ENCODE peak calls at places on chromosomes 7 and 10, in nine cellular contexts. B is breast epithelium; M is NCI-H1105; Z is foreskin melanocyte; G is SJSA1; N is COR-L47; J is lung microvascular endothelial cell; A is stimulated activated CD8-positive, alpha-beta memory T cell treated with anti-CD3 and anti-CD28 coated beads, Interleukin-7, amount 100 ng/mL, for 48 hours; V is non-pigmented ciliary epithelial cell. F is an unnamed sample.

GRCh38 chr10:129756912-129757861 is 206.9 kb downstream of the EBF3 start:
- DNase-seq in B (peak), M (peak), Z (no peak), G (no peak), N (no peak), J (no peak), A (no peak), V (no peak), F (no peak)

GRCh38 chr7:86407291-86407690 is 236.4 kb upstream of the GRM3 start:
- DNase-seq in B (no peak), M (no peak), Z (no peak), G (peak), N (no peak), J (no peak), A (no peak), V (peak), F (no peak)

GRCh38 chr10:49457686-49458085 is 61.8 kb upstream of the DRGX start:
- DNase-seq in B (no peak), M (no peak), Z (no peak), G (peak), N (no peak), J (no peak), A (no peak), V (no peak), F (no peak)

GRCh38 chr7:21076054-21076453 is 289.4 kb upstream of the SP8 start:
- DNase-seq in B (no peak), M (peak), Z (no peak), G (no peak), N (peak), J (no peak), A (no peak), V (no peak), F (no peak)

GRCh38 chr7:149838992-149839408 is 825 bp downstream of the ZNF862 start:
- DNase-seq in B (no peak), M (no peak), Z (no peak), G (no peak), N (no peak), J (no peak), A (no peak), V (no peak), F (peak)

GRCh38 chr10:6416892-6417512 is 163.1 kb downstream of the PRKCQ start:
- DNase-seq in B (no peak), M (no peak), Z (peak), G (no peak), N (peak), J (peak), A (no peak), V (no peak), F (peak)

GRCh38 chr10:3500408-3500856 is 284.6 kb downstream of the KLF6 start:
- DNase-seq in B (peak), M (no peak), Z (no peak), G (peak), N (no peak), J (no peak), A (no peak), V (peak), F (peak)

GRCh38 chr7:41709621-41710020 is 6.7 kb upstream of the INHBA start:
- DNase-seq in B (no peak), M (no peak), Z (no peak), G (no peak), N (no peak), J (no peak), A (no peak), V (peak), F (peak)

GRCh38 chr10:102119417-102120141 is 589 bp downstream of the LDB1 start:
- DNase-seq in B (peak), M (no peak), Z (peak), G (peak), N (no peak), J (peak), A (peak), V (no peak), F (peak)

GRCh38 chr7:107469836-107470416 is at the start of gene GPR22:
- DNase-seq in B (no peak), M (no peak), Z (no peak), G (no peak), N (no peak), J (no peak), A (no peak), V (no peak), F (peak)

GRCh38 chr10:110802551-110803238 is 69.0 kb upstream of the PDCD4 start:
- DNase-seq in B (peak), M (peak), Z (peak), G (peak), N (peak), J (peak), A (no peak), V (peak), F (peak)

GRCh38 chr7:158595068-158595467 is 7.4 kb upstream of the PTPRN2 start:
- DNase-seq in B (no peak), M (no peak), Z (peak), G (no peak), N (no peak), J (peak), A (no peak), V (no peak), F (peak)

GRCh38 chr7:142485617-142486226 is 227.9 kb upstream of the PRSS58 start:
- DNase-seq in B (no peak), M (no peak), Z (no peak), G (no peak), N (no peak), J (peak), A (no peak), V (no peak), F (peak)

GRCh38 chr7:12881712-12882111 is 194.3 kb downstream of the ARL4A start:
- DNase-seq in B (no peak), M (no peak), Z (no peak), G (no peak), N (no peak), J (no peak), A (no peak), V (no peak), F (no peak)

GRCh38 chr7:35314354-35314753 is 60.5 kb upstream of the TBX20 start:
- DNase-seq in B (no peak), M (no peak), Z (no peak), G (no peak), N (no peak), J (no peak), A (no peak), V (no peak), F (no peak)

GRCh38 chr7:2905027-2905426 is 60.9 kb upstream of the GNA12 start:
- DNase-seq in B (no peak), M (no peak), Z (no peak), G (no peak), N (no peak), J (no peak), A (no peak), V (no peak), F (no peak)

GRCh38 chr7:76386691-76387260 is 22.7 kb downstream of the SSC4D start:
- DNase-seq in B (no peak), M (no peak), Z (no peak), G (no peak), N (no peak), J (no peak), A (no peak), V (no peak), F (no peak)

GRCh38 chr10:33122014-33122788 is 164.2 kb upstream of the ITGB1 start:
- DNase-seq in B (no peak), M (no peak), Z (no peak), G (peak), N (no peak), J (no peak), A (no peak), V (no peak), F (no peak)